ENCODE peak calls at places on chromosomes 5 and 9, in seven cellular contexts. One of them, this sample, is unnamed.

GRCh38 chr5:78574157-78574673 is 74.4 kb downstream of the LHFPL2 start:
- ATAC-seq in IMR-90: no peak
- ATAC-seq in GM12878: peak
- ATAC-seq in gastrocnemius medialis: no peak
- ATAC-seq in body of pancreas: no peak
- ATAC-seq in heart left ventricle: no peak
- ATAC-seq in HCT116: no peak
- ATAC-seq in this sample: no peak

GRCh38 chr5:65928860-65929259 is 2.5 kb downstream of the ERBIN start:
- ATAC-seq in IMR-90: no peak
- ATAC-seq in GM12878: no peak
- ATAC-seq in gastrocnemius medialis: no peak
- ATAC-seq in body of pancreas: no peak
- ATAC-seq in heart left ventricle: no peak
- ATAC-seq in HCT116: no peak
- ATAC-seq in this sample: no peak

GRCh38 chr5:55821731-55822512 is 29.2 kb upstream of the IL31RA start:
- ATAC-seq in IMR-90: peak
- ATAC-seq in GM12878: no peak
- ATAC-seq in gastrocnemius medialis: no peak
- ATAC-seq in body of pancreas: peak
- ATAC-seq in heart left ventricle: no peak
- ATAC-seq in HCT116: no peak
- ATAC-seq in this sample: no peak

GRCh38 chr9:133166392-133166791 is 2.7 kb upstream of the GBGT1 start:
- ATAC-seq in IMR-90: no peak
- ATAC-seq in GM12878: no peak
- ATAC-seq in gastrocnemius medialis: no peak
- ATAC-seq in body of pancreas: no peak
- ATAC-seq in heart left ventricle: no peak
- ATAC-seq in HCT116: no peak
- ATAC-seq in this sample: no peak

GRCh38 chr5:16654647-16655334 is 38.0 kb upstream of the RETREG1 start:
- ATAC-seq in IMR-90: no peak
- ATAC-seq in GM12878: no peak
- ATAC-seq in gastrocnemius medialis: no peak
- ATAC-seq in body of pancreas: no peak
- ATAC-seq in heart left ventricle: no peak
- ATAC-seq in HCT116: no peak
- ATAC-seq in this sample: no peak

GRCh38 chr9:104572612-104573011 is 3.6 kb downstream of the OR13C8 start:
- ATAC-seq in IMR-90: no peak
- ATAC-seq in GM12878: no peak
- ATAC-seq in gastrocnemius medialis: no peak
- ATAC-seq in body of pancreas: no peak
- ATAC-seq in heart left ventricle: no peak
- ATAC-seq in HCT116: no peak
- ATAC-seq in this sample: no peak

GRCh38 chr9:101514056-101514455 is 19.6 kb upstream of the RNF20 start:
- ATAC-seq in IMR-90: peak
- ATAC-seq in GM12878: no peak
- ATAC-seq in gastrocnemius medialis: no peak
- ATAC-seq in body of pancreas: peak
- ATAC-seq in heart left ventricle: peak
- ATAC-seq in HCT116: no peak
- ATAC-seq in this sample: no peak

GRCh38 chr9:4145482-4145881 is 154.4 kb downstream of the GLIS3 start:
- ATAC-seq in IMR-90: peak
- ATAC-seq in GM12878: no peak
- ATAC-seq in gastrocnemius medialis: no peak
- ATAC-seq in body of pancreas: peak
- ATAC-seq in heart left ventricle: no peak
- ATAC-seq in HCT116: no peak
- ATAC-seq in this sample: no peak

GRCh38 chr9:81861644-81862043 is 66.6 kb upstream of the SPATA31D4 start:
- ATAC-seq in IMR-90: peak
- ATAC-seq in GM12878: no peak
- ATAC-seq in gastrocnemius medialis: no peak
- ATAC-seq in body of pancreas: no peak
- ATAC-seq in heart left ventricle: no peak
- ATAC-seq in HCT116: no peak
- ATAC-seq in this sample: no peak

GRCh38 chr5:16528382-16528849 is 62.8 kb upstream of the ZNF622 start:
- ATAC-seq in IMR-90: no peak
- ATAC-seq in GM12878: no peak
- ATAC-seq in gastrocnemius medialis: peak
- ATAC-seq in body of pancreas: no peak
- ATAC-seq in heart left ventricle: no peak
- ATAC-seq in HCT116: peak
- ATAC-seq in this sample: no peak

GRCh38 chr5:102759700-102760099 is 4.6 kb downstream of the PAM start:
- ATAC-seq in IMR-90: no peak
- ATAC-seq in GM12878: no peak
- ATAC-seq in gastrocnemius medialis: no peak
- ATAC-seq in body of pancreas: no peak
- ATAC-seq in heart left ventricle: no peak
- ATAC-seq in HCT116: no peak
- ATAC-seq in this sample: no peak

GRCh38 chr5:159181152-159181551 is 28.2 kb downstream of the RNF145 start:
- ATAC-seq in IMR-90: no peak
- ATAC-seq in GM12878: peak
- ATAC-seq in gastrocnemius medialis: no peak
- ATAC-seq in body of pancreas: no peak
- ATAC-seq in heart left ventricle: no peak
- ATAC-seq in HCT116: no peak
- ATAC-seq in this sample: no peak

GRCh38 chr5:78547731-78548189 is 100.8 kb downstream of the LHFPL2 start:
- ATAC-seq in IMR-90: peak
- ATAC-seq in GM12878: no peak
- ATAC-seq in gastrocnemius medialis: peak
- ATAC-seq in body of pancreas: peak
- ATAC-seq in heart left ventricle: peak
- ATAC-seq in HCT116: no peak
- ATAC-seq in this sample: peak

GRCh38 chr9:108786756-108787663 is 68.8 kb downstream of the ACTL7B start:
- ATAC-seq in IMR-90: peak
- ATAC-seq in GM12878: no peak
- ATAC-seq in gastrocnemius medialis: no peak
- ATAC-seq in body of pancreas: no peak
- ATAC-seq in heart left ventricle: no peak
- ATAC-seq in HCT116: peak
- ATAC-seq in this sample: no peak

GRCh38 chr9:33445389-33445881 is 2.0 kb downstream of the AQP3 start:
- ATAC-seq in IMR-90: no peak
- ATAC-seq in GM12878: no peak
- ATAC-seq in gastrocnemius medialis: no peak
- ATAC-seq in body of pancreas: peak
- ATAC-seq in heart left ventricle: no peak
- ATAC-seq in HCT116: no peak
- ATAC-seq in this sample: no peak

GRCh38 chr9:109476781-109477268 is 21.3 kb downstream of the PTPN3 start:
- ATAC-seq in IMR-90: no peak
- ATAC-seq in GM12878: peak
- ATAC-seq in gastrocnemius medialis: no peak
- ATAC-seq in body of pancreas: no peak
- ATAC-seq in heart left ventricle: no peak
- ATAC-seq in HCT116: peak
- ATAC-seq in this sample: no peak

GRCh38 chr5:149702607-149702952 is 27.5 kb upstream of the PPARGC1B start:
- ATAC-seq in IMR-90: no peak
- ATAC-seq in GM12878: no peak
- ATAC-seq in gastrocnemius medialis: no peak
- ATAC-seq in body of pancreas: no peak
- ATAC-seq in heart left ventricle: no peak
- ATAC-seq in HCT116: no peak
- ATAC-seq in this sample: no peak

GRCh38 chr5:63262191-63262981 is 683.8 kb downstream of the LRRC70 start:
- ATAC-seq in IMR-90: no peak
- ATAC-seq in GM12878: no peak
- ATAC-seq in gastrocnemius medialis: no peak
- ATAC-seq in body of pancreas: no peak
- ATAC-seq in heart left ventricle: no peak
- ATAC-seq in HCT116: no peak
- ATAC-seq in this sample: peak

GRCh38 chr5:68252678-68253520 is 37.3 kb downstream of the PIK3R1 start:
- ATAC-seq in IMR-90: peak
- ATAC-seq in GM12878: peak
- ATAC-seq in gastrocnemius medialis: peak
- ATAC-seq in body of pancreas: peak
- ATAC-seq in heart left ventricle: peak
- ATAC-seq in HCT116: peak
- ATAC-seq in this sample: peak

GRCh38 chr9:89935115-89935514 is 330.3 kb downstream of the GADD45G start:
- ATAC-seq in IMR-90: no peak
- ATAC-seq in GM12878: no peak
- ATAC-seq in gastrocnemius medialis: no peak
- ATAC-seq in body of pancreas: no peak
- ATAC-seq in heart left ventricle: no peak
- ATAC-seq in HCT116: no peak
- ATAC-seq in this sample: no peak

GRCh38 chr9:71754151-71754550 is 14.2 kb downstream of the CEMIP2 start:
- ATAC-seq in IMR-90: no peak
- ATAC-seq in GM12878: no peak
- ATAC-seq in gastrocnemius medialis: no peak
- ATAC-seq in body of pancreas: no peak
- ATAC-seq in heart left ventricle: no peak
- ATAC-seq in HCT116: no peak
- ATAC-seq in this sample: no peak

GRCh38 chr5:16759147-16759800 is 142.5 kb upstream of the RETREG1 start:
- ATAC-seq in IMR-90: peak
- ATAC-seq in GM12878: peak
- ATAC-seq in gastrocnemius medialis: no peak
- ATAC-seq in body of pancreas: no peak
- ATAC-seq in heart left ventricle: no peak
- ATAC-seq in HCT116: no peak
- ATAC-seq in this sample: no peak

GRCh38 chr5:87807783-87808182 is 395.1 kb upstream of the CCNH start:
- ATAC-seq in IMR-90: no peak
- ATAC-seq in GM12878: no peak
- ATAC-seq in gastrocnemius medialis: no peak
- ATAC-seq in body of pancreas: no peak
- ATAC-seq in heart left ventricle: no peak
- ATAC-seq in HCT116: no peak
- ATAC-seq in this sample: no peak

GRCh38 chr5:55101556-55102276 is 730 bp upstream of the GZMA start:
- ATAC-seq in IMR-90: no peak
- ATAC-seq in GM12878: no peak
- ATAC-seq in gastrocnemius medialis: no peak
- ATAC-seq in body of pancreas: no peak
- ATAC-seq in heart left ventricle: no peak
- ATAC-seq in HCT116: no peak
- ATAC-seq in this sample: no peak

GRCh38 chr9:97703437-97704326 is 6.5 kb upstream of the XPA start:
- ATAC-seq in IMR-90: peak
- ATAC-seq in GM12878: peak
- ATAC-seq in gastrocnemius medialis: no peak
- ATAC-seq in body of pancreas: peak
- ATAC-seq in heart left ventricle: no peak
- ATAC-seq in HCT116: peak
- ATAC-seq in this sample: peak

GRCh38 chr5:64887910-64888309 is 119.2 kb downstream of the CWC27 start:
- ATAC-seq in IMR-90: no peak
- ATAC-seq in GM12878: no peak
- ATAC-seq in gastrocnemius medialis: no peak
- ATAC-seq in body of pancreas: no peak
- ATAC-seq in heart left ventricle: no peak
- ATAC-seq in HCT116: no peak
- ATAC-seq in this sample: no peak

GRCh38 chr9:93623736-93624135 is 47.4 kb downstream of the PHF2 start:
- ATAC-seq in IMR-90: no peak
- ATAC-seq in GM12878: no peak
- ATAC-seq in gastrocnemius medialis: no peak
- ATAC-seq in body of pancreas: no peak
- ATAC-seq in heart left ventricle: no peak
- ATAC-seq in HCT116: no peak
- ATAC-seq in this sample: no peak
- TF ChIP-seq POLR2A in IMR-90: no peak
- TF ChIP-seq POLR2A in GM12878: no peak
- TF ChIP-seq POLR2A in gastrocnemius medialis: no peak
- TF ChIP-seq POLR2A in body of pancreas: no peak
- TF ChIP-seq POLR2A in heart left ventricle: no peak
- TF ChIP-seq POLR2A in HCT116: no peak
- TF ChIP-seq POLR2A in this sample: no peak

GRCh38 chr5:147455321-147455720 is 54.5 kb downstream of the DPYSL3 start:
- ATAC-seq in IMR-90: no peak
- ATAC-seq in GM12878: peak
- ATAC-seq in gastrocnemius medialis: peak
- ATAC-seq in body of pancreas: no peak
- ATAC-seq in heart left ventricle: no peak
- ATAC-seq in HCT116: no peak
- ATAC-seq in this sample: peak
- TF ChIP-seq CTCF in IMR-90: no peak
- TF ChIP-seq CTCF in GM12878: no peak
- TF ChIP-seq CTCF in gastrocnemius medialis: no peak
- TF ChIP-seq CTCF in body of pancreas: no peak
- TF ChIP-seq CTCF in heart left ventricle: no peak
- TF ChIP-seq CTCF in HCT116: no peak
- TF ChIP-seq CTCF in this sample: no peak

GRCh38 chr9:121557581-121558422 is 58.2 kb upstream of the GGTA1 start:
- ATAC-seq in IMR-90: peak
- ATAC-seq in GM12878: peak
- ATAC-seq in gastrocnemius medialis: peak
- ATAC-seq in body of pancreas: peak
- ATAC-seq in heart left ventricle: peak
- ATAC-seq in HCT116: peak
- ATAC-seq in this sample: peak
- H3K4me3 ChIP-seq in IMR-90: no peak
- H3K4me3 ChIP-seq in GM12878: no peak
- H3K4me3 ChIP-seq in gastrocnemius medialis: no peak
- H3K4me3 ChIP-seq in body of pancreas: no peak
- H3K4me3 ChIP-seq in heart left ventricle: no peak
- H3K4me3 ChIP-seq in HCT116: peak
- H3K4me3 ChIP-seq in this sample: no peak

DNA sequence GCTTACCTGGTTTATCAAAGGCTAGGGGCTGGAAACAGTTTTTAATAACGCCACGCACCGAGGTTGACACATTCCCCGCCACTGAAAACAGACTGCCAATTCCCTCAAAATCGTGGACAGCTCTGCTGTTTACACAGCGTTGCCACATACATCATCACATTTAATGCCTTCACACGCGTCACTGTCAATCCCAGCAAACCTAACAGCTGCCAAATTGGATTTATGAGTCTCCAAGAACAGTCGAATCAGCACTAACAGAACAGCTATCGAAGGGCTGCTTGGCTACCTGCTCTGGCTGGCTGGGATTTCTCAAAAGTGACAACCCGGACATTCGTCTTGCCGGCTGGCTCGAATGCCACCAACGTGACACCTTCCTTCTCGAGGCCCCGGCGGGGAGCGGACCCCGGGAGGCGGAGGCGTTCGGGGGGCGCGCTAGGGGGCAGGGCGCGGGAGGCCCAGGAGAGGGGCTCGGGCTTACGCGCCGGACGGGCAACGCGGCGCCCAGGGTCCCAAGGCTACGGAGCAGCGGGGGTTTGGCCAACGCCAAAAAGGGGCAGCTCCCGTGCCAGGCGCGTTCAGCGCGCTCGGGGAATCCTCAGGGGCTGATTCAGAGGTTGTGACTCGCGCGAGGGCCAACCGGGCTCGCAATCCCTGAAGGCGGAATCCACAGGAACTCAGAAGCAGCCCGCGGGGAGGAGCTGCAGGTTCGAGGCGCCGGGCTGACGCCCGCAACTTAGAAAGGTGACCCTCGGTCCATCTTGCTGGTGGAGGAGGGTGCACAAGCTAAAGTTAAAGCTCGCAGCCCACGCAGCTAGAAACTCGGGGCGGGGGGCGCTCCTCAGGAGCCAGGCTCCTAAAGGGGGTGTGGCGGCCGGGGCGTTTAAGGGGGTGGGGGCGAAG is 1.2 kb downstream of the CDC14B start:
- ATAC-seq in IMR-90: peak
- ATAC-seq in GM12878: no peak
- ATAC-seq in gastrocnemius medialis: peak
- ATAC-seq in body of pancreas: peak
- ATAC-seq in heart left ventricle: peak
- ATAC-seq in HCT116: peak
- ATAC-seq in this sample: peak
- TF ChIP-seq POLR2A in IMR-90: peak
- TF ChIP-seq POLR2A in GM12878: no peak
- TF ChIP-seq POLR2A in gastrocnemius medialis: peak
- TF ChIP-seq POLR2A in body of pancreas: no peak
- TF ChIP-seq POLR2A in heart left ventricle: peak
- TF ChIP-seq POLR2A in HCT116: no peak
- TF ChIP-seq POLR2A in this sample: no peak